ENCODE peak calls at places on chromosomes 5 and 9, in six cellular contexts. One of them, this sample, is unnamed.

GRCh38 chr5:156339139-156339841 is 12.3 kb downstream of the SGCD start:
- DNase-seq in HFFc6: no peak
- DNase-seq in GM10248: no peak
- DNase-seq in breast epithelium: no peak
- DNase-seq in transverse colon: no peak
- DNase-seq in fibroblast of lung: no peak
- DNase-seq in this sample: no peak

GRCh38 chr9:7130421-7130820 is 372.6 kb downstream of the KDM4C start:
- DNase-seq in HFFc6: no peak
- DNase-seq in GM10248: no peak
- DNase-seq in breast epithelium: no peak
- DNase-seq in transverse colon: no peak
- DNase-seq in fibroblast of lung: no peak
- DNase-seq in this sample: no peak

GRCh38 chr5:125597338-125597737 is 825.9 kb upstream of the GRAMD2B start:
- DNase-seq in HFFc6: no peak
- DNase-seq in GM10248: no peak
- DNase-seq in breast epithelium: no peak
- DNase-seq in transverse colon: no peak
- DNase-seq in fibroblast of lung: peak; percentile 93
- DNase-seq in this sample: no peak

GRCh38 chr5:111820072-111820471 is 63.1 kb upstream of the NREP start:
- DNase-seq in HFFc6: no peak
- DNase-seq in GM10248: no peak
- DNase-seq in breast epithelium: no peak
- DNase-seq in transverse colon: no peak
- DNase-seq in fibroblast of lung: no peak
- DNase-seq in this sample: no peak

GRCh38 chr5:84450617-84451414 is 66.1 kb upstream of the EDIL3 start:
- DNase-seq in HFFc6: no peak
- DNase-seq in GM10248: peak; percentile 5
- DNase-seq in breast epithelium: no peak
- DNase-seq in transverse colon: no peak
- DNase-seq in fibroblast of lung: peak; percentile 28
- DNase-seq in this sample: no peak

GRCh38 chr9:136060671-136061371 is 34.3 kb downstream of the NACC2 start:
- DNase-seq in HFFc6: no peak
- DNase-seq in GM10248: no peak
- DNase-seq in breast epithelium: no peak
- DNase-seq in transverse colon: no peak
- DNase-seq in fibroblast of lung: no peak
- DNase-seq in this sample: no peak

GRCh38 chr5:142447887-142448286 is 123.1 kb upstream of the SPRY4 start:
- DNase-seq in HFFc6: no peak
- DNase-seq in GM10248: no peak
- DNase-seq in breast epithelium: no peak
- DNase-seq in transverse colon: no peak
- DNase-seq in fibroblast of lung: no peak
- DNase-seq in this sample: no peak

GRCh38 chr9:113682297-113682771 is 193.8 kb upstream of the ZNF618 start:
- DNase-seq in HFFc6: peak; percentile 81
- DNase-seq in GM10248: peak; percentile 62
- DNase-seq in breast epithelium: peak; percentile 76
- DNase-seq in transverse colon: peak; percentile 70
- DNase-seq in fibroblast of lung: peak; percentile 68
- DNase-seq in this sample: peak; percentile 82

GRCh38 chr9:127723450-127723849 is 7.6 kb downstream of the TTC16 start:
- DNase-seq in HFFc6: peak; percentile 45
- DNase-seq in GM10248: no peak
- DNase-seq in breast epithelium: no peak
- DNase-seq in transverse colon: peak; percentile 39
- DNase-seq in fibroblast of lung: peak; percentile 87
- DNase-seq in this sample: no peak

GRCh38 chr9:965497-965896 is 11.0 kb upstream of the DMRT3 start:
- DNase-seq in HFFc6: no peak
- DNase-seq in GM10248: no peak
- DNase-seq in breast epithelium: no peak
- DNase-seq in transverse colon: no peak
- DNase-seq in fibroblast of lung: no peak
- DNase-seq in this sample: no peak

GRCh38 chr5:65163698-65164097 is 318.0 kb downstream of the ADAMTS6 start:
- DNase-seq in HFFc6: peak; percentile 67
- DNase-seq in GM10248: no peak
- DNase-seq in breast epithelium: no peak
- DNase-seq in transverse colon: no peak
- DNase-seq in fibroblast of lung: peak; percentile 80
- DNase-seq in this sample: no peak

GRCh38 chr9:79362100-79363081 is 209.4 kb upstream of the TLE4 start:
- DNase-seq in HFFc6: peak; percentile 10
- DNase-seq in GM10248: no peak
- DNase-seq in breast epithelium: no peak
- DNase-seq in transverse colon: no peak
- DNase-seq in fibroblast of lung: peak; percentile 64
- DNase-seq in this sample: no peak

GRCh38 chr9:2125909-2126308 is 110.8 kb downstream of the SMARCA2 start:
- DNase-seq in HFFc6: no peak
- DNase-seq in GM10248: peak; percentile 48
- DNase-seq in breast epithelium: no peak
- DNase-seq in transverse colon: no peak
- DNase-seq in fibroblast of lung: no peak
- DNase-seq in this sample: no peak

GRCh38 chr5:1333986-1334385 is 10.9 kb downstream of the CLPTM1L start:
- DNase-seq in HFFc6: no peak
- DNase-seq in GM10248: no peak
- DNase-seq in breast epithelium: no peak
- DNase-seq in transverse colon: no peak
- DNase-seq in fibroblast of lung: no peak
- DNase-seq in this sample: no peak

GRCh38 chr9:37034938-37035471 is 937 bp upstream of the PAX5 start:
- DNase-seq in HFFc6: no peak
- DNase-seq in GM10248: no peak
- DNase-seq in breast epithelium: no peak
- DNase-seq in transverse colon: no peak
- DNase-seq in fibroblast of lung: no peak
- DNase-seq in this sample: no peak
- TF ChIP-seq CTCF in HFFc6: no peak
- TF ChIP-seq CTCF in GM10248: no peak
- TF ChIP-seq CTCF in breast epithelium: no peak
- TF ChIP-seq CTCF in transverse colon: no peak
- TF ChIP-seq CTCF in fibroblast of lung: no peak
- TF ChIP-seq CTCF in this sample: no peak

GRCh38 chr9:121445986-121446385 is 53.7 kb downstream of the GGTA1 start:
- DNase-seq in HFFc6: no peak
- DNase-seq in GM10248: no peak
- DNase-seq in breast epithelium: no peak
- DNase-seq in transverse colon: no peak
- DNase-seq in fibroblast of lung: no peak
- DNase-seq in this sample: no peak
- TF ChIP-seq CTCF in HFFc6: peak; percentile 29
- TF ChIP-seq CTCF in GM10248: no peak
- TF ChIP-seq CTCF in breast epithelium: no peak
- TF ChIP-seq CTCF in transverse colon: no peak
- TF ChIP-seq CTCF in fibroblast of lung: no peak
- TF ChIP-seq CTCF in this sample: no peak

DNA sequence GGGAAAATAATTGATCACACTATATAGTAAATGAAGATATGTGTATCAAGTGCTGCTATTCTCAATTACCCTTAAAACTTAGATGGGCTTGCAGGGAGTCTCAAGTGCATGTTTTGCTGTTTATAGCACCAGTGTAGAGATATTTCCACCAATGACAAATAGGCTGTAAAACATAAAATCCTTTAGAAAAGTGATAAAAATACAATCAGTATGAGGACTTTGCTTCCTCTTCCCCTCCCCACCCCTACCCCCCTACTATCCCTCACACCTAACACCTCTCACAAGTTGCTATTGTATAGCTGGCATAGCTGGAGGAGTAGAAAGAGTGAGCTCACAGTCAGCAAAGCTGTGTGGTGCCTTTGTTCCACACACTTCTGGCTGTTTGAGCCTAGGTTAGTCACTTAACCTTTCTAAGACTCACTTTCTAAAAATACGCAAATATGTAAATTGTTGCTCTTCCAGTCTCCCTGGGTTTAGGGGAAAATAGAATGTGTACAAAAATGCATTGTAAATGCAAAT is 93.1 kb downstream of the PDE4D start:
- DNase-seq in HFFc6: no peak
- DNase-seq in GM10248: no peak
- DNase-seq in breast epithelium: no peak
- DNase-seq in transverse colon: no peak
- DNase-seq in fibroblast of lung: no peak
- DNase-seq in this sample: no peak
- TF ChIP-seq CTCF in HFFc6: peak; percentile 6
- TF ChIP-seq CTCF in GM10248: no peak
- TF ChIP-seq CTCF in breast epithelium: no peak
- TF ChIP-seq CTCF in transverse colon: no peak
- TF ChIP-seq CTCF in fibroblast of lung: no peak
- TF ChIP-seq CTCF in this sample: peak; percentile 28

DNA sequence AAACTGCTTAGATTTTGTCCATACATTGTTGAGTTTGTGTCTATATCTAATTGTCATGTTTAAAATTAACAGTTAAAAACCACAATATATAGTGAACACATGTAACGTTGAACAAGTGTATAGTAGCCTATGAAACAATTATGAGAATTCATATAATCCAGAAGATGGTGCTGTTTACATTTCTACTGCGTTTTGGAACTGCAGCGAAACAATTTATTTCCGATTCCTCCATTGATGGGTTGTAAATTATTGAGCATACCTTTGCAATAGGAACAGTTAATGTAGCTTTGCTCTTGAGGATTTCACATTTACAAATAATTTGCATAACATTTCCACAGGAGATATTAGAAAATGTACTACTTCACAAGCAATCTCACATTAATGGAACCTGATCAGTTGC is 411.8 kb downstream of the CDH10 start:
- DNase-seq in HFFc6: no peak
- DNase-seq in GM10248: no peak
- DNase-seq in breast epithelium: no peak
- DNase-seq in transverse colon: no peak
- DNase-seq in fibroblast of lung: no peak
- DNase-seq in this sample: no peak
- TF ChIP-seq CTCF in HFFc6: no peak
- TF ChIP-seq CTCF in GM10248: no peak
- TF ChIP-seq CTCF in breast epithelium: no peak
- TF ChIP-seq CTCF in transverse colon: no peak
- TF ChIP-seq CTCF in fibroblast of lung: no peak
- TF ChIP-seq CTCF in this sample: no peak

DNA sequence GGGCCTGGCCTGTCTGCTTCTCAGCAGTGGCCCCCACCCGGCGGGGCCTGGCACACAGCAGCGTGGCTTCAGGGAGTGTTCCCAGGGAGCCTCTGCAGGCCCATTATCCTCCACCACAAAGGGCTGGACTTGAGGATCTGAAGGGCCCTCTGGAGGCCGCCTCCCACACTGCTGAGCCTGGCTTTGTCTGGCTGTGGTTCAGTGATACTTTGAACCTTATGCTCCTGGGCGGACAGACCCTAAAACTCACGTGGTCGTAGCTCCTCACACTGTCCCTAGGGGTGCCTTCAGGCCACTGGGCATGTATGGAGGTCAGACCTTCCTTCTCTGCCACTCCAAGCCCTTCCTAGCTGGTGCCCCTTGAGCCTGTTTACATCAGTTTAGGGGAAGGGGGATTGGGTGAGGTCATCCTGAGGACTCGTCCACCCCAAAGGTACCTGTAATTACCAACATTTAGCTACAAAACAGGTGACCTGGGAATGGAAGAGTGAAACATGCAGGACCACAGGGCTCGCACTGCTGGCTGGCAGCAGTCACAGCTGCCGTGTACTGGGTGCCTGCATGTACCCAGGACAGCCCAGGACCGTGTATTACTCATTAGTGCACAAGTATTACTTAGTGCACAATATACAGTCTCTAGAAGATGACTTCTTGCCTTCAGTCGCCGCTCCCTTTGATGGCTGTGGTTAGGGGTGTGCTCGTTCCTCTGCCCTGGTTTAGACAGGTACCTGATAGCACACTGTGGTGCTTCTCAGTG is 8.5 kb downstream of the GRHPR start:
- DNase-seq in HFFc6: no peak
- DNase-seq in GM10248: no peak
- DNase-seq in breast epithelium: no peak
- DNase-seq in transverse colon: no peak
- DNase-seq in fibroblast of lung: peak; percentile 32
- DNase-seq in this sample: no peak
- TF ChIP-seq CTCF in HFFc6: peak; percentile 29
- TF ChIP-seq CTCF in GM10248: no peak
- TF ChIP-seq CTCF in breast epithelium: no peak
- TF ChIP-seq CTCF in transverse colon: no peak
- TF ChIP-seq CTCF in fibroblast of lung: no peak
- TF ChIP-seq CTCF in this sample: no peak

This sample was measured in endothelial cell.